ENCODE peak calls at places on chromosomes 1 and 21, in seven cellular contexts. Q, H, F, D, T, W and J are unnamed samples.

GRCh38 chr1:205012416-205013140 is 30.4 kb upstream of the CNTN2 start:
- DNase-seq in H (no peak), Q (no peak), T (no peak), F (no peak), D (no peak), W (no peak), J (no peak)

GRCh38 chr1:5992814-5993552 is 758 bp upstream of the NPHP4 start:
- DNase-seq in H (no peak), Q (no peak), D (no peak), T (no peak), F (no peak), W (no peak), J (no peak)

GRCh38 chr1:114154963-114155322 is 1.3 kb upstream of the SYT6 start:
- DNase-seq in F (no peak), T (no peak), H (no peak), Q (no peak), W (no peak), D (no peak), J (peak)

GRCh38 chr1:55064071-55064581 is 24.8 kb downstream of the PCSK9 start:
- DNase-seq in H (no peak), F (no peak), W (no peak), D (no peak), T (no peak), Q (no peak), J (no peak)

GRCh38 chr1:98119793-98120192 is 199.0 kb upstream of the DPYD start:
- DNase-seq in F (no peak), Q (no peak), D (no peak), H (no peak), T (peak), W (no peak), J (no peak)

GRCh38 chr21:44083631-44084291 is 23.4 kb upstream of the PWP2 start:
- DNase-seq in Q (peak), F (no peak), H (no peak), D (no peak), T (no peak), W (no peak), J (no peak)

GRCh38 chr1:83998205-83998598 is 730 bp downstream of the TTLL7 start:
- DNase-seq in H (no peak), W (no peak), F (no peak), T (peak), D (peak), Q (no peak), J (no peak)

GRCh38 chr1:114671011-114671938 is 1.4 kb upstream of the DENND2C start:
- DNase-seq in Q (no peak), T (peak), D (no peak), F (peak), H (no peak), W (no peak), J (no peak)

GRCh38 chr1:10271869-10272268 is 61.5 kb downstream of the KIF1B start:
- DNase-seq in Q (no peak), T (no peak), F (no peak), H (no peak), W (no peak), D (no peak), J (no peak)

GRCh38 chr21:37159949-37160348 is 86.9 kb downstream of the TTC3 start:
- DNase-seq in H (no peak), Q (no peak), F (no peak), D (no peak), W (no peak), T (no peak), J (no peak)

GRCh38 chr1:154306151-154306550 is 14.7 kb upstream of the AQP10 start:
- DNase-seq in W (no peak), H (no peak), Q (no peak), D (no peak), T (peak), F (no peak), J (no peak)

GRCh38 chr21:43719748-43720538 is 1.0 kb downstream of the PDXK start:
- DNase-seq in F (no peak), T (no peak), H (no peak), W (no peak), D (no peak), Q (no peak), J (no peak)

GRCh38 chr1:225651376-225651871 is 1.5 kb downstream of the ENAH start:
- DNase-seq in H (no peak), Q (no peak), T (peak), D (no peak), W (no peak), F (no peak), J (no peak)

GRCh38 chr1:200510228-200510623 is 100.4 kb upstream of the ZNF281 start:
- DNase-seq in Q (no peak), F (peak), T (peak), H (peak), W (peak), D (peak), J (peak)

GRCh38 chr1:45412899-45413298 is 72.7 kb upstream of the MUTYH start:
- DNase-seq in H (no peak), F (no peak), D (no peak), Q (no peak), W (no peak), T (no peak), J (no peak)

GRCh38 chr1:162070825-162071224 is 1.3 kb downstream of the NOS1AP start:
- DNase-seq in D (no peak), T (no peak), Q (no peak), H (no peak), W (peak), F (no peak), J (no peak)

GRCh38 chr21:37986751-37987399 is 70.6 kb upstream of the KCNJ6 start:
- DNase-seq in W (no peak), H (no peak), D (no peak), Q (no peak), F (no peak), T (no peak), J (no peak)

GRCh38 chr21:17651526-17651925 is 38.8 kb upstream of the BTG3 start:
- DNase-seq in F (no peak), W (no peak), T (no peak), D (no peak), H (no peak), Q (no peak), J (no peak)

GRCh38 chr1:161506336-161507223 is 1.3 kb downstream of the FCGR2A start:
- DNase-seq in W (peak), H (no peak), D (no peak), T (peak), F (no peak), Q (peak), J (no peak)

GRCh38 chr1:158013840-158014520 is 20.5 kb downstream of the KIRREL1 start:
- DNase-seq in W (no peak), D (no peak), Q (no peak), H (no peak), F (no peak), T (peak), J (no peak)
- H3K4me3 ChIP-seq in W (no peak), D (no peak), Q (no peak), H (no peak), F (no peak), T (no peak), J (no peak)

DNA sequence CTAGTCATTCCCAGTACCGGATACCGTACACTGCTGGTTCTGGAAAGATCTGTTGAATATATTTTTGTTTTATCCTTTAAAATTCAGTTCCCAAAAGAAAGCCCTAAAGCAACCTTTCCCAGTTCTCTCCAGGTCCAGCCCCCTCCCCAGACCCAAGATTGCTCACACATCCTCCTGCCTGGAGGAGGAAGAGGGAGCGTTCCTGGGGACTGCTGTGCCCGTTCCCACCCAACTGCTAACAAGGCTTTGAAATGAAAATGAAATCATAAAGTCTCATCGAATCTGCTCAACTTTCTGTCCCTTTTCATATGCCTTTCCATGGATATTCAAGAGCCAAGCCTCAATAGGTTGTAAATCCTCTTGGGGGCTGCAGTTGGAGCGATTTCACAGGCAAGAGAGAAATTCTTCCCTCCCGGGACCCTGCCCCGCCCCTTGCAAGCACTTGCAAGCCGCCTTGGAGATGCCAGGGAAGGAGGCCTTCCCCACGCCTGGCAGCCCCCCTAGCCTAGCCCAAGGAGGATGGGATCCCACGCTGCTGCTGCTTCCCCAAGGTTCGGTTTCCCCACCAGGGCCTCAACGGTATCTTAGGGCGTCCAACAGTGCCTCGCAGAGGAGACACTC is 113.2 kb upstream of the CACHD1 start:
- DNase-seq in W (no peak), T (no peak), Q (no peak), H (no peak), F (no peak), D (no peak), J (no peak)
- H3K4me3 ChIP-seq in W (no peak), T (no peak), Q (no peak), H (no peak), F (no peak), D (no peak), J (no peak)

GRCh38 chr1:2358072-2358471 is 33.3 kb downstream of the MORN1 start:
- DNase-seq in T (no peak), F (no peak), W (peak), D (no peak), Q (peak), H (no peak), J (no peak)
- H3K4me3 ChIP-seq in T (no peak), F (no peak), W (no peak), D (no peak), Q (no peak), H (no peak), J (no peak)

GRCh38 chr1:208239518-208240381 is 4.4 kb downstream of the PLXNA2 start:
- DNase-seq in W (peak), H (no peak), D (no peak), T (no peak), Q (peak), F (no peak), J (no peak)
- H3K4me3 ChIP-seq in W (no peak), H (no peak), D (no peak), T (no peak), Q (no peak), F (no peak), J (no peak)

DNA sequence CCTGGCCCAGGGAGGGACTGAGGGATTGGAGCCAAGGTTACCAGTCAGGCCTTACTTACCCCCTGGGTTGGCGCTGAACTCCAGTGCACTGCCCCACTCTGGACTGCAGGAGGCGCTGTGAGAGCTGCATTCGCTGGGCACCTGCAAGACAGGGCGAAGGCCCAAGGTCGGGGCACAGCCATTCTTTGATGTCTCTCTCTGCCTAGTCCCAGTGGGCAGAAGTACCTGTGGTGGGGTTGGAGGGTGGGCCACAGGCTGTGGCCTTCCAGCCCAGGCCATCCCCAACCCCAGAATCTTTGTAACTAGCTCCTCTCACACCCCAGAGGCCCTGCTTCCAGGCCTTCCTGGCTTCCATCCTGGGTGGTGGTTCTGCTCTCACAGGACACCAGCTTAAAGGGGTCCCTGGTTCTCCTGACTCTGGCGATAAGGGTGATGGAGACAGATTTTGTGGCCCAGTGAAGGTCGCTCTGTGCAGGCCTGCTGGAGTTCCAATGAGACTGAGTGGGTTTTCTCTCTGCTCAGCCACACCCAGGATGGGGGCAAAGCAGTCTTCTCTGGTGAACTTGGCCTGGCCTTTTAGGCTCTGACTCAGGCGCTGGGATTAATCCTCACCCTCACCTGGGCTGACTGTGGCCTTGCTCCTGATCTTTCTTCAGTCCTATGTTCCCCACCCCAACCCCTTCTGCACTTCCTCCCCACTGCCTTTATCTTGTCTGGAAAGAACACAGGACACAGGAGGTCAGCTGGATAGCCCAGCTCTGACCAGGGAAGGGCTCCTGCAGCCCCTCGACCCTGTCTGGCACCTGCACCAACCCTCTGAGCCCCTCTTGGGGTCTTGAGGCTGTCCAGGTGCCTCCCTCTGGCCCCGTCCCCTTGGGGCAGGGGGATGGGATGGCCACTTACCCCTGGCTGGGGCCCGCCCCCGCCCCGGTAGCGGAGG is 954 bp downstream of the MYOG start:
- DNase-seq in H (no peak), F (no peak), T (no peak), W (no peak), Q (peak), D (no peak), J (no peak)
- H3K4me3 ChIP-seq in H (no peak), F (no peak), T (no peak), W (no peak), Q (no peak), D (no peak), J (no peak)